ENCODE peak calls at places on chromosome 10, in seven cellular contexts. J, X, I, E, V, N and Y are unnamed samples.

GRCh38 chr10:92082583-92083280 is 159.2 kb downstream of the BTAF1 start:
- DNase-seq in X (no peak), E (no peak), I (no peak), N (no peak), V (no peak), J (no peak), Y (no peak)

GRCh38 chr10:13784067-13784466 is 197.3 kb downstream of the PRPF18 start:
- DNase-seq in V (no peak), J (no peak), E (no peak), X (peak), N (no peak), I (peak), Y (no peak)

GRCh38 chr10:7231420-7232414 is 179.1 kb downstream of the SFMBT2 start:
- DNase-seq in I (no peak), V (no peak), E (no peak), J (no peak), N (no peak), X (no peak), Y (no peak)

GRCh38 chr10:61423178-61423577 is 30.0 kb downstream of the TMEM26 start:
- DNase-seq in I (no peak), X (no peak), E (no peak), V (no peak), N (no peak), J (no peak), Y (no peak)

GRCh38 chr10:123480845-123481244 is 185.3 kb upstream of the GPR26 start:
- DNase-seq in I (no peak), N (no peak), X (no peak), V (no peak), E (no peak), J (no peak), Y (no peak)

GRCh38 chr10:90421874-90422273 is 436.0 kb downstream of the HTR7 start:
- DNase-seq in N (no peak), V (no peak), J (no peak), X (no peak), E (no peak), I (no peak), Y (no peak)

GRCh38 chr10:124143721-124144120 is 50.3 kb upstream of the CHST15 start:
- DNase-seq in J (no peak), N (no peak), E (no peak), V (no peak), I (no peak), X (no peak), Y (no peak)

GRCh38 chr10:7391748-7392147 is 19.1 kb downstream of the SFMBT2 start:
- DNase-seq in I (no peak), V (no peak), J (no peak), X (no peak), N (no peak), E (no peak), Y (no peak)

GRCh38 chr10:33353853-33354252 is 19.4 kb upstream of the NRP1 start:
- DNase-seq in E (no peak), J (no peak), I (no peak), X (peak), V (no peak), N (no peak), Y (no peak)

GRCh38 chr10:126013489-126014281 is 117.3 kb downstream of the FANK1 start:
- DNase-seq in N (peak), X (peak), I (peak), V (no peak), E (no peak), J (no peak), Y (no peak)

GRCh38 chr10:52486840-52487611 is 172.9 kb downstream of the DKK1 start:
- DNase-seq in X (peak), I (no peak), N (peak), J (no peak), V (no peak), E (no peak), Y (no peak)

GRCh38 chr10:8392216-8392615 is 337.7 kb downstream of the GATA3 start:
- DNase-seq in E (no peak), I (no peak), V (no peak), J (no peak), N (no peak), X (peak), Y (no peak)

GRCh38 chr10:43939939-43940810 is 291.5 kb upstream of the ZNF32 start:
- DNase-seq in I (no peak), E (no peak), V (peak), X (no peak), J (no peak), N (no peak), Y (peak)

GRCh38 chr10:21634599-21635365 is 100.8 kb downstream of the MLLT10 start:
- DNase-seq in E (no peak), J (no peak), N (no peak), V (no peak), I (no peak), X (no peak), Y (no peak)